ENCODE peak calls at places on chromosomes 5 and 9, in four cellular contexts. P is lung; E is CD8-positive, alpha-beta memory T cell; Z is H9. I is an unnamed sample.

GRCh38 chr9:3043369-3043768 is 199.5 kb upstream of the PUM3 start:
- DNase-seq in P (no peak), E (no peak), Z (no peak), I (no peak)

GRCh38 chr9:20701058-20701457 is 17.0 kb downstream of the FOCAD start:
- DNase-seq in P (no peak), E (no peak), Z (no peak), I (no peak)

GRCh38 chr9:14066815-14067214 is 247.1 kb downstream of the NFIB start:
- DNase-seq in P (no peak), E (no peak), Z (no peak), I (no peak)

GRCh38 chr9:79682076-79682736 is 110.4 kb downstream of the TLE4 start:
- DNase-seq in P (no peak), E (no peak), Z (no peak), I (no peak)

GRCh38 chr5:77145666-77146065 is 58.6 kb upstream of the ZBED3 start:
- DNase-seq in P (no peak), E (no peak), Z (no peak), I (no peak)

GRCh38 chr9:64066736-64067368 is 1218.2 kb downstream of the FOXD4L5 start:
- DNase-seq in P (no peak), E (no peak), Z (no peak), I (no peak)

GRCh38 chr5:25006734-25007133 is 362.0 kb upstream of the CDH10 start:
- DNase-seq in P (no peak), E (no peak), Z (no peak), I (peak; percentile 30)

GRCh38 chr9:2418619-2419018 is 203.0 kb upstream of the VLDLR start:
- DNase-seq in P (no peak), E (no peak), Z (no peak), I (peak; percentile 74)

GRCh38 chr5:36209664-36210063 is 32.1 kb downstream of the NADK2 start:
- DNase-seq in P (no peak), E (no peak), Z (no peak), I (no peak)

GRCh38 chr9:112487799-112488345 is 1.2 kb downstream of the KIAA1958 start:
- DNase-seq in P (no peak), E (no peak), Z (no peak), I (peak; percentile 2)

GRCh38 chr9:101028346-101029299 is at the start of gene PLPPR1:
- DNase-seq in P (peak; percentile 73), E (no peak), Z (peak; percentile 88), I (peak; percentile 51)

GRCh38 chr5:60102961-60103683 is 209.6 kb upstream of the PDE4D start:
- DNase-seq in P (no peak), E (no peak), Z (no peak), I (no peak)

GRCh38 chr9:113509463-113509862 is 45.9 kb downstream of the RGS3 start:
- DNase-seq in P (no peak), E (no peak), Z (no peak), I (no peak)

GRCh38 chr5:167658890-167659289 is 632.6 kb upstream of the WWC1 start:
- DNase-seq in P (no peak), E (no peak), Z (no peak), I (no peak)

GRCh38 chr5:172904643-172905345 is 54.4 kb upstream of the RPL26L1 start:
- DNase-seq in P (peak; percentile 84), E (no peak), Z (peak; percentile 56), I (no peak)

GRCh38 chr5:151219138-151219537 is 4.8 kb downstream of the CCDC69 start:
- DNase-seq in P (no peak), E (no peak), Z (no peak), I (no peak)

GRCh38 chr5:171682801-171683200 is 102.8 kb upstream of the SMIM23 start:
- DNase-seq in P (no peak), E (no peak), Z (no peak), I (no peak)
- H3K27me3 ChIP-seq in P (no peaks in the 10 kb centered on the region), E (no peaks in the 10 kb centered on the region), Z (no peaks in the 10 kb centered on the region), I (no peaks in the 10 kb centered on the region)

GRCh38 chr9:37141015-37141414 is 20.6 kb downstream of the ZCCHC7 start:
- DNase-seq in P (no peak), E (no peak), Z (no peak), I (no peak)
- H3K27me3 ChIP-seq in P (no peaks in the 10 kb centered on the region), E (no peaks in the 10 kb centered on the region), Z (no peaks in the 10 kb centered on the region), I (no peaks in the 10 kb centered on the region)

GRCh38 chr5:178468196-178468685 is 122.0 kb downstream of the COL23A1 start:
- DNase-seq in P (no peak), E (no peak), Z (no peak), I (no peak)
- H3K27me3 ChIP-seq in P (no peaks in the 10 kb centered on the region), E (no peaks in the 10 kb centered on the region), Z (no peaks in the 10 kb centered on the region), I (no peaks in the 10 kb centered on the region)

GRCh38 chr5:168899264-168899663 is 320.1 kb upstream of the PANK3 start:
- DNase-seq in P (no peak), E (no peak), Z (no peak), I (no peak)
- H3K27me3 ChIP-seq in P (no peaks in the 10 kb centered on the region), E (no peaks in the 10 kb centered on the region), Z (no peaks in the 10 kb centered on the region), I (no peaks in the 10 kb centered on the region)

GRCh38 chr9:121286973-121287721 is 19.2 kb downstream of the GSN start:
- DNase-seq in P (peak; percentile 81), E (no peak), Z (peak; percentile 94), I (peak; percentile 92)

GRCh38 chr9:121284733-121285451 is 16.9 kb downstream of the GSN start:
- DNase-seq in P (no peak), E (no peak), Z (no peak), I (no peak)

GRCh38 chr9:121286688-121286972 is 18.7 kb downstream of the GSN start:
- DNase-seq in P (no peak), E (no peak), Z (no peak), I (no peak)

GRCh38 chr9:121283856-121284732 is 16.1 kb downstream of the GSN start:
- DNase-seq in P (no peak), E (no peak), Z (no peak), I (no peak)

DNA sequence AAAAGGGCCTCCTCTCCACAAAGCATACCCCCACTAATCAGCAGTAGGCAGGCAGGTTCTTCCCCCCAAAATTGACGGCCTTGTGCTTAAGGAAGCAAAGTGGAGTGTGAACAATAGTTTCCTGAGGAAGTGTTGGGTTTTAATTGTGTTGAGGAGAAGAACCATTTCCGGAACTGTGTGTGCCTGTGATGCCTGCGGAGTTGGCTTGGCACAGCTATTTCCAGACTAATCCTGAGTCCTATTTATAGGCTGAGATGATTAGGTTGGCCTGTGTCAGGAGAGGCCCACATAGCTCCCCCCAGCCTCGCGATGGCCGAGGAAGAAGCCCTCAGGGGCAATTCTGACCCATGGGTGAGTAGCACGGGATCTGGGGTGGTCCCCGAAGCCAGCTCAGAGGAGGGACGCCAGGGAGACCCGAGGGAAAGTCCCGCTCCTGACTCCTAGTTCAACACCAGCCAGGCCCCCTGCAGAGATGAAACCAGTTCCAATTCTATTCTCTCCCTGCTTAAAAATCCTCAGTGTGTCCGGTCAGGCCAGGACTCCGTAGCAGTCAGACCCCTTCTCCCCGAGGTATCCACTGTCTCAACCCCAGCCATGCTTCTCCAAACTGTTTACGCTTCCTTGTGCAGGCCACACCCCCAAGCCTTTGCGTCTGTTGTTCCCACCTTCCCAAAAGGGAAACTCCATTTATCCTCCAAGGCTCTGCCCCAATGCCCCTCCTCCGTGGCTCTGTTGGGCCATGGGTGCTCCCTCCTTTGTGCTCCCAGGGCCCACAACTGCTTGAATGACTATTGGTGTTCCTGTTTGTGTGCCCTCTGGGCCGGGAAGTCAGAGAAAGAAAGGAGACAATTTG is 18.1 kb downstream of the GSN start:
- DNase-seq in P (no peak), E (no peak), Z (peak; percentile 70), I (no peak)
- H3K27me3 ChIP-seq in P (no peaks in the 10 kb centered on the region), E (no peaks in the 10 kb centered on the region), Z (peaks cover 50% of the 10 kb centered on the region), I (peaks cover 18% of the 10 kb centered on the region)

GRCh38 chr5:176875014-176875550 is 24.1 kb downstream of the HK3 start:
- DNase-seq in P (no peak), E (no peak), Z (no peak), I (no peak)
- H3K27me3 ChIP-seq in P (peaks cover 5% of the 10 kb centered on the region), E (no peaks in the 10 kb centered on the region), Z (no peaks in the 10 kb centered on the region), I (peaks cover 7% of the 10 kb centered on the region)

GRCh38 chr5:176747670-176748072 is 62.7 kb upstream of the UNC5A start:
- DNase-seq in P (no peak), E (no peak), Z (no peak), I (no peak)
- H3K27me3 ChIP-seq in P (no peaks in the 10 kb centered on the region), E (peaks cover 50% of the 10 kb centered on the region), Z (no peaks in the 10 kb centered on the region), I (peaks cover 7% of the 10 kb centered on the region)

DNA sequence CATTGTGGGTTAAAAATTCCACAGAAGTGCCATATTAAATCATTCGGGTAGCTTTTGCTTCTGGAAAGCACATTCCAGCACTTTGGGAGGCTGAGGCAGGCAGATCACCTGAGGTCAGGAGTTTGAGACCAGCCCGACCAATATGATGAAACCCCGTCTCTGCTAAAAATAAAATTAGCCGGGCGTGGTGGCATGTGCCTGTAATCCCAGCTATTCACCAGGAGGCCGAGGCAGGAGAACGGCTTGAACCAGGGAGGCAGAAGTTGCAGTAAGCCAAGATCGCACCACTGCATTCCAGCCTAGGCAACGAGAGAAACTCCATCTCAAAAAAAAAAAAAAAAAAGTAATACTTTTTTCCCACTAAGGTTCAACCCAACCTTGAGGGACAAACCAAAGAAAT is 189.8 kb downstream of the TSSK1B start:
- DNase-seq in P (no peak), E (no peak), Z (no peak), I (no peak)
- H3K27me3 ChIP-seq in P (no peaks in the 10 kb centered on the region), E (no peaks in the 10 kb centered on the region), Z (no peaks in the 10 kb centered on the region), I (no peaks in the 10 kb centered on the region)

I was measured in NT2/D1.